ENCODE peak calls at places on chromosome 18, in five cellular contexts. One of them, this sample, is unnamed.

GRCh38 chr18:58527116-58528010 is 101.5 kb downstream of the ALPK2 start:
- DNase-seq in fibroblast of lung: peak
- DNase-seq in adrenal gland: no peak
- DNase-seq in AG10803: peak
- DNase-seq in astrocyte: peak
- DNase-seq in this sample: peak

GRCh38 chr18:55163550-55163949 is 204.3 kb upstream of the CCDC68 start:
- DNase-seq in fibroblast of lung: no peak
- DNase-seq in adrenal gland: no peak
- DNase-seq in AG10803: no peak
- DNase-seq in astrocyte: no peak
- DNase-seq in this sample: no peak

GRCh38 chr18:69968073-69968472 is 20.4 kb upstream of the CD226 start:
- DNase-seq in fibroblast of lung: no peak
- DNase-seq in adrenal gland: no peak
- DNase-seq in AG10803: no peak
- DNase-seq in astrocyte: no peak
- DNase-seq in this sample: no peak

GRCh38 chr18:2568129-2568528 is 3.2 kb downstream of the METTL4 start:
- DNase-seq in fibroblast of lung: no peak
- DNase-seq in adrenal gland: no peak
- DNase-seq in AG10803: no peak
- DNase-seq in astrocyte: no peak
- DNase-seq in this sample: no peak

GRCh38 chr18:59839241-59839640 is 60.6 kb upstream of the PMAIP1 start:
- DNase-seq in fibroblast of lung: no peak
- DNase-seq in adrenal gland: no peak
- DNase-seq in AG10803: no peak
- DNase-seq in astrocyte: no peak
- DNase-seq in this sample: no peak

GRCh38 chr18:49017813-49018552 is 67.2 kb upstream of the SMAD7 start:
- DNase-seq in fibroblast of lung: no peak
- DNase-seq in adrenal gland: peak
- DNase-seq in AG10803: no peak
- DNase-seq in astrocyte: no peak
- DNase-seq in this sample: no peak

GRCh38 chr18:80009661-80010550 is 21.5 kb upstream of the TXNL4A start:
- DNase-seq in fibroblast of lung: peak
- DNase-seq in adrenal gland: peak
- DNase-seq in AG10803: peak
- DNase-seq in astrocyte: peak
- DNase-seq in this sample: peak

GRCh38 chr18:43661570-43661969 is 384.3 kb upstream of the SYT4 start:
- DNase-seq in fibroblast of lung: peak
- DNase-seq in adrenal gland: no peak
- DNase-seq in AG10803: peak
- DNase-seq in astrocyte: peak
- DNase-seq in this sample: peak

GRCh38 chr18:49166327-49166726 is 215.6 kb upstream of the SMAD7 start:
- DNase-seq in fibroblast of lung: no peak
- DNase-seq in adrenal gland: no peak
- DNase-seq in AG10803: no peak
- DNase-seq in astrocyte: no peak
- DNase-seq in this sample: no peak

GRCh38 chr18:31247574-31248199 is 70.3 kb upstream of the DSG1 start:
- DNase-seq in fibroblast of lung: peak
- DNase-seq in adrenal gland: no peak
- DNase-seq in AG10803: no peak
- DNase-seq in astrocyte: peak
- DNase-seq in this sample: no peak

GRCh38 chr18:62847081-62847480 is 131.7 kb downstream of the PHLPP1 start:
- DNase-seq in fibroblast of lung: no peak
- DNase-seq in adrenal gland: no peak
- DNase-seq in AG10803: no peak
- DNase-seq in astrocyte: no peak
- DNase-seq in this sample: no peak

GRCh38 chr18:79947054-79947755 is 4.2 kb downstream of the SLC66A2 start:
- DNase-seq in fibroblast of lung: no peak
- DNase-seq in adrenal gland: no peak
- DNase-seq in AG10803: peak
- DNase-seq in astrocyte: no peak
- DNase-seq in this sample: no peak

GRCh38 chr18:22983175-22983574 is 50.0 kb downstream of the RBBP8 start:
- DNase-seq in fibroblast of lung: peak
- DNase-seq in adrenal gland: no peak
- DNase-seq in AG10803: peak
- DNase-seq in astrocyte: peak
- DNase-seq in this sample: peak
- TF ChIP-seq CTCF in fibroblast of lung: no peak
- TF ChIP-seq CTCF in adrenal gland: peak
- TF ChIP-seq CTCF in AG10803: peak
- TF ChIP-seq CTCF in astrocyte: peak
- TF ChIP-seq CTCF in this sample: peak

GRCh38 chr18:7117390-7118355 is at the start of gene LAMA1:
- DNase-seq in fibroblast of lung: peak
- DNase-seq in adrenal gland: no peak
- DNase-seq in AG10803: no peak
- DNase-seq in astrocyte: no peak
- DNase-seq in this sample: peak
- H3K4me3 ChIP-seq in fibroblast of lung: peak
- H3K4me3 ChIP-seq in adrenal gland: no peak
- H3K4me3 ChIP-seq in AG10803: peak
- H3K4me3 ChIP-seq in astrocyte: peak
- H3K4me3 ChIP-seq in this sample: peak

DNA sequence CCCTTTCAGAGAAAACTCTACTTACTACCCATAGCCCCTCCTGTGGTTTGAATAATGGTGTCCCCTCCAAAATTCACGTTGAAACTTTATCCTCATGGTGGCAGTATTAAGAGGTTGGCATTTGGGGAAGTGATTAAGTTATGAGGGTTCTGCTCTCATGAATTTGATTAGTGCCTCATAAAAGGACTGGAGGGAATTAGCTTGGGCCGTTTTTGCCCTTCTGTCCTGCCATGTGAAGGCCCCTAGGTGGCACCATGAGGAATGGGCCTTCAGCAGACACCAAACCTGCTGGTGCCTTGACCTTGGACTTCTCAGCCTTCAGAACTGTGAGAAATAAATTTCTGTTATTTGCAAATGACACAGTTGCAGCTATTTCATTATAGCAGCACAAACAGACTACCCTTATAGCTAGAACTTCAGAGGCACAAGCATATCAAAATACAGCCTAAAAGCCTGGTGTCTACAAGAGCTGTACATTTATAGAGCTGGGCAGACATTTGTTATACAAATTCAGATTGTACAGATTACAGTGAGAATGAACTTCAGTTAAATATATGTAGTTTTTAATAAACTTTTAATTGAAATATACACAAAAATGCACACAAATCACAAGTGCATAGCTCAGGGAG is 2.6 kb upstream of the PTPN2 start:
- DNase-seq in fibroblast of lung: no peak
- DNase-seq in adrenal gland: no peak
- DNase-seq in AG10803: peak
- DNase-seq in astrocyte: no peak
- DNase-seq in this sample: peak
- TF ChIP-seq CTCF in fibroblast of lung: peak
- TF ChIP-seq CTCF in adrenal gland: no peak
- TF ChIP-seq CTCF in AG10803: peak
- TF ChIP-seq CTCF in astrocyte: peak
- TF ChIP-seq CTCF in this sample: peak

GRCh38 chr18:8706981-8707940 is 1.9 kb downstream of the MTCL1 start:
- DNase-seq in fibroblast of lung: peak
- DNase-seq in adrenal gland: no peak
- DNase-seq in AG10803: peak
- DNase-seq in astrocyte: peak
- DNase-seq in this sample: peak
- H3K4me3 ChIP-seq in fibroblast of lung: peak
- H3K4me3 ChIP-seq in adrenal gland: no peak
- H3K4me3 ChIP-seq in AG10803: peak
- H3K4me3 ChIP-seq in astrocyte: peak
- H3K4me3 ChIP-seq in this sample: peak

GRCh38 chr18:50729326-50729725 is 90.5 kb downstream of the MRO start:
- DNase-seq in fibroblast of lung: no peak
- DNase-seq in adrenal gland: no peak
- DNase-seq in AG10803: no peak
- DNase-seq in astrocyte: no peak
- DNase-seq in this sample: no peak
- TF ChIP-seq CTCF in fibroblast of lung: no peak
- TF ChIP-seq CTCF in adrenal gland: no peak
- TF ChIP-seq CTCF in AG10803: no peak
- TF ChIP-seq CTCF in astrocyte: no peak
- TF ChIP-seq CTCF in this sample: no peak

GRCh38 chr18:77127769-77128671 is 4.6 kb downstream of the MBP start:
- DNase-seq in fibroblast of lung: peak
- DNase-seq in adrenal gland: peak
- DNase-seq in AG10803: peak
- DNase-seq in astrocyte: peak
- DNase-seq in this sample: peak
- H3K4me3 ChIP-seq in fibroblast of lung: no peak
- H3K4me3 ChIP-seq in adrenal gland: no peak
- H3K4me3 ChIP-seq in AG10803: peak
- H3K4me3 ChIP-seq in astrocyte: no peak
- H3K4me3 ChIP-seq in this sample: no peak

GRCh38 chr18:50819027-50819726 is 639 bp downstream of the MRO start:
- DNase-seq in fibroblast of lung: peak
- DNase-seq in adrenal gland: no peak
- DNase-seq in AG10803: peak
- DNase-seq in astrocyte: peak
- DNase-seq in this sample: peak
- TF ChIP-seq CTCF in fibroblast of lung: peak
- TF ChIP-seq CTCF in adrenal gland: peak
- TF ChIP-seq CTCF in AG10803: peak
- TF ChIP-seq CTCF in astrocyte: no peak
- TF ChIP-seq CTCF in this sample: peak

GRCh38 chr18:354456-354855 is 86.6 kb upstream of the THOC1 start:
- DNase-seq in fibroblast of lung: no peak
- DNase-seq in adrenal gland: no peak
- DNase-seq in AG10803: peak
- DNase-seq in astrocyte: no peak
- DNase-seq in this sample: no peak
- H3K4me3 ChIP-seq in fibroblast of lung: no peak
- H3K4me3 ChIP-seq in adrenal gland: no peak
- H3K4me3 ChIP-seq in AG10803: no peak
- H3K4me3 ChIP-seq in astrocyte: no peak
- H3K4me3 ChIP-seq in this sample: no peak

GRCh38 chr18:75958683-75959082 is 531.2 kb upstream of the SMIM21 start:
- DNase-seq in fibroblast of lung: no peak
- DNase-seq in adrenal gland: no peak
- DNase-seq in AG10803: peak
- DNase-seq in astrocyte: no peak
- DNase-seq in this sample: no peak
- TF ChIP-seq CTCF in fibroblast of lung: no peak
- TF ChIP-seq CTCF in adrenal gland: no peak
- TF ChIP-seq CTCF in AG10803: peak
- TF ChIP-seq CTCF in astrocyte: no peak
- TF ChIP-seq CTCF in this sample: no peak

GRCh38 chr18:12403601-12404506 is 3.9 kb upstream of the PRELID3A start:
- DNase-seq in fibroblast of lung: peak
- DNase-seq in adrenal gland: peak
- DNase-seq in AG10803: peak
- DNase-seq in astrocyte: peak
- DNase-seq in this sample: peak
- H3K4me3 ChIP-seq in fibroblast of lung: no peak
- H3K4me3 ChIP-seq in adrenal gland: no peak
- H3K4me3 ChIP-seq in AG10803: no peak
- H3K4me3 ChIP-seq in astrocyte: no peak
- H3K4me3 ChIP-seq in this sample: no peak

This sample was measured in cardiac fibroblast.